ENCODE peak calls at places on chromosomes 16 and 17, in ten cellular contexts. A, V, Y, Z, B, U, R, X, O and W are unnamed samples.

GRCh38 chr16:87227651-87228015 is 89.6 kb downstream of the C16orf95 start:
- DNase-seq in A (no peak), V (no peak), Y (no peak), Z (peak; percentile 42), B (no peak), U (no peak), R (no peak), X (no peak), O (no peak), W (no peak)

GRCh38 chr17:47948706-47949196 is 7.4 kb downstream of the PNPO start:
- DNase-seq in A (no peak), V (no peak), Y (no peak), Z (no peak), B (no peak), U (peak; percentile 85), R (no peak), X (no peak), O (no peak), W (peak; percentile 44)

GRCh38 chr17:62724398-62725146 is 83.5 kb downstream of the MARCHF10 start:
- DNase-seq in A (peak; percentile 31), V (no peak), Y (peak; percentile 47), Z (no peak), B (no peak), U (no peak), R (no peak), X (no peak), O (no peak), W (no peak)

GRCh38 chr16:82653550-82654511 is 27.1 kb downstream of the CDH13 start:
- DNase-seq in A (no peak), V (no peak), Y (peak; percentile 18), Z (no peak), B (no peak), U (peak; percentile 66), R (no peak), X (no peak), O (no peak), W (no peak)

GRCh38 chr16:69171325-69172095 is 15.5 kb upstream of the SNTB2 start:
- DNase-seq in A (no peak), V (no peak), Y (no peak), Z (no peak), B (no peak), U (no peak), R (no peak), X (no peak), O (no peak), W (no peak)

GRCh38 chr16:80806957-80807356 is 2.6 kb upstream of the CDYL2 start:
- DNase-seq in A (no peak), V (no peak), Y (peak; percentile 26), Z (peak; percentile 21), B (no peak), U (peak; percentile 7), R (no peak), X (no peak), O (no peak), W (no peak)

GRCh38 chr16:57377080-57377841 is 5.0 kb downstream of the CX3CL1 start:
- DNase-seq in A (peak; percentile 48), V (no peak), Y (no peak), Z (no peak), B (no peak), U (peak; percentile 62), R (no peak), X (no peak), O (no peak), W (no peak)

GRCh38 chr16:29729116-29729521 is 16.7 kb downstream of the C16orf54 start:
- DNase-seq in A (no peak), V (no peak), Y (no peak), Z (no peak), B (peak; percentile 23), U (peak; percentile 68), R (no peak), X (no peak), O (no peak), W (no peak)

GRCh38 chr16:1533443-1533951 is at the start of gene TMEM204:
- DNase-seq in A (no peak), V (peak; percentile 79), Y (peak; percentile 44), Z (peak; percentile 91), B (peak; percentile 66), U (no peak), R (peak; percentile 49), X (no peak), O (no peak), W (no peak)

GRCh38 chr17:62105361-62105760 is 40.3 kb upstream of the MED13 start:
- DNase-seq in A (no peak), V (no peak), Y (no peak), Z (no peak), B (no peak), U (no peak), R (no peak), X (no peak), O (no peak), W (no peak)

GRCh38 chr17:35809855-35810461 is 674 bp downstream of the TAF15 start:
- DNase-seq in A (peak; percentile 44), V (no peak), Y (no peak), Z (no peak), B (no peak), U (no peak), R (no peak), X (no peak), O (no peak), W (no peak)

GRCh38 chr17:58741121-58741625 is 14.5 kb upstream of the PPM1E start:
- DNase-seq in A (no peak), V (no peak), Y (no peak), Z (no peak), B (no peak), U (peak; percentile 14), R (no peak), X (no peak), O (no peak), W (no peak)

GRCh38 chr17:50840311-50840851 is 5.0 kb downstream of the WFIKKN2 start:
- DNase-seq in A (peak; percentile 31), V (no peak), Y (no peak), Z (no peak), B (no peak), U (no peak), R (no peak), X (no peak), O (no peak), W (no peak)

GRCh38 chr17:40243756-40244155 is 24.7 kb downstream of the WIPF2 start:
- DNase-seq in A (no peak), V (no peak), Y (no peak), Z (no peak), B (no peak), U (no peak), R (no peak), X (no peak), O (no peak), W (no peak)

GRCh38 chr17:28563475-28563874 is 7.8 kb downstream of the PIGS start:
- DNase-seq in A (no peak), V (no peak), Y (no peak), Z (no peak), B (no peak), U (peak; percentile 60), R (no peak), X (no peak), O (no peak), W (no peak)

GRCh38 chr16:86498661-86499493 is 11.4 kb upstream of the FOXF1 start:
- DNase-seq in A (no peak), V (no peak), Y (no peak), Z (no peak), B (no peak), U (no peak), R (no peak), X (no peak), O (no peak), W (no peak)

GRCh38 chr16:2213817-2214720 is 571 bp downstream of the PGP start:
- DNase-seq in A (no peak), V (no peak), Y (no peak), Z (no peak), B (no peak), U (no peak), R (no peak), X (no peak), O (no peak), W (no peak)

GRCh38 chr17:13646411-13646810 is 44.7 kb upstream of the HS3ST3A1 start:
- DNase-seq in A (no peak), V (no peak), Y (no peak), Z (no peak), B (no peak), U (no peak), R (no peak), X (no peak), O (no peak), W (no peak)

GRCh38 chr17:49707246-49707607 is 537 bp downstream of the SLC35B1 start:
- DNase-seq in A (no peak), V (no peak), Y (no peak), Z (no peak), B (no peak), U (no peak), R (no peak), X (no peak), O (no peak), W (no peak)
- TF ChIP-seq CTCF in A (no peak), V (no peak), Y (peak; percentile 28), Z (no peak), B (no peak), U (no peak), R (no peak), X (no peak), O (no peak), W (no peak)

DNA sequence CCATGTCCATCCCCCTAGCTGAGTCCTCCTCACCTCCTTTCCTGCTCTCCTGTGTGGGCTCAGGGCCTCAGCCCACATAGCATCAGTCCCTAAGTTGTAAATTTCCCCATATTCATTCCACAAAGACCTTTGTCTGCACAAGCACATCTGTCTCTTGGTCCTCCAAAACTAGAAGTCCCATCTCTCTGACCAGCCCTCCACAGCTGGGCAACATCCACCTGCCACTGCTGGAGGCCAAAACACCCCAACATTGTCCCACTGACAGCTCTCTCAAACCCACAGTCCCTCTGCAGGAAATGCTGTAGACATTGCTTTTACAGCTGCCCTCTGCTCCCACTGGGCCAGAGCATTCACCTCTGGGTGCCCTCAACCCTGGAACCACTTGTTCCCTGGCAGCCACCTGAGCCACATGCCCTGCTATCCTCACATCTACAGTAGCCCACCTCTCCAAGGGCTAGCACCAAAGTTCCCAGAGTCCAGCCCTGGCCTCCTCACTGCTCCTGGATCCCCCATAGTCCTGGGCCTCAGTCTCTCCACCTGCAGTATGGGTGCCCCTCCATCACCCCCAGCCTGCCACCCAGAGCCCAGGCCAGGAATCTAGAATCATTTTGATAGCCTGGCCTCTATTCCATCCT is 1722.7 kb downstream of the TP53TG3F start:
- DNase-seq in A (no peak), V (no peak), Y (no peak), Z (no peak), B (no peak), U (no peak), R (no peak), X (no peak), O (no peak), W (no peak)
- H3K9me3 ChIP-seq in A (peaks cover 92% of the 10 kb centered on the region), V (no peaks in the 10 kb centered on the region), Y (no peaks in the 10 kb centered on the region), Z (no peaks in the 10 kb centered on the region), B (no peaks in the 10 kb centered on the region), U (no peaks in the 10 kb centered on the region), R (no peaks in the 10 kb centered on the region), X (no peaks in the 10 kb centered on the region), O (no peaks in the 10 kb centered on the region), W (no peaks in the 10 kb centered on the region)

GRCh38 chr16:70685061-70685937 is 554 bp downstream of the MTSS2 start:
- DNase-seq in A (no peak), V (peak; percentile 37), Y (no peak), Z (peak; percentile 55), B (no peak), U (no peak), R (no peak), X (no peak), O (no peak), W (no peak)
- H3K4me1 ChIP-seq in A (peaks cover 6% of the 10 kb centered on the region), V (peaks cover 79% of the 10 kb centered on the region), Y (peaks cover 20% of the 10 kb centered on the region), Z (peaks cover 73% of the 10 kb centered on the region), B (peaks cover 57% of the 10 kb centered on the region), U (peaks cover 84% of the 10 kb centered on the region), R (peaks cover 84% of the 10 kb centered on the region), X (peaks cover 87% of the 10 kb centered on the region), O (peaks cover 84% of the 10 kb centered on the region), W (peaks cover 88% of the 10 kb centered on the region)

GRCh38 chr17:17994770-17995169 is 22.1 kb downstream of the DRC3 start:
- DNase-seq in A (no peak), V (no peak), Y (no peak), Z (peak; percentile 12), B (no peak), U (no peak), R (no peak), X (no peak), O (no peak), W (no peak)
- TF ChIP-seq CTCF in A (no peak), V (no peak), Y (no peak), Z (no peak), B (no peak), U (no peak), R (no peak), X (no peak), O (no peak), W (no peak)